ENCODE peak calls at places on chromosomes 16 and 17, in seven cellular contexts. I is spleen, G is psoas muscle, R is NCI-H1694, T is uterus, W is A549, X is AG08396. N is an unnamed sample.

GRCh38 chr16:79823644-79824043 is 223.1 kb upstream of the MAF start:
- DNase-seq in T (no peak), G (no peak), I (no peak), X (no peak), R (no peak), W (no peak), N (no peak)

GRCh38 chr17:57911834-57912673 is 43.2 kb downstream of the CUEDC1 start:
- DNase-seq in I (no peak), X (no peak), R (peak; percentile 94), W (no peak), T (peak; percentile 88), G (peak; percentile 86), N (no peak)

GRCh38 chr16:57409870-57410585 is 5.5 kb downstream of the CCL17 start:
- DNase-seq in I (no peak), G (no peak), W (no peak), T (no peak), R (no peak), X (no peak), N (no peak)

GRCh38 chr16:19265531-19265930 is 20.0 kb upstream of the CLEC19A start:
- DNase-seq in X (no peak), I (no peak), R (no peak), T (no peak), W (no peak), G (no peak), N (no peak)

GRCh38 chr16:166375-167116 is 768 bp downstream of the HBM start:
- DNase-seq in I (no peak), W (no peak), X (peak; percentile 14), G (no peak), T (no peak), R (no peak), N (no peak)

GRCh38 chr17:80558046-80558445 is 13.4 kb downstream of the RPTOR start:
- DNase-seq in X (no peak), I (no peak), W (no peak), R (no peak), G (no peak), T (no peak), N (no peak)

GRCh38 chr16:8099586-8099985 is 490.7 kb downstream of the TMEM114 start:
- DNase-seq in I (no peak), R (no peak), X (no peak), W (no peak), G (no peak), T (no peak), N (no peak)

GRCh38 chr16:9557713-9558112 is 466.3 kb downstream of the HAPSTR1 start:
- DNase-seq in W (no peak), T (no peak), X (no peak), I (no peak), G (no peak), R (no peak), N (no peak)

GRCh38 chr17:76246080-76247066 is 6.1 kb upstream of the RNF157 start:
- DNase-seq in R (no peak), G (no peak), I (no peak), X (no peak), T (no peak), W (no peak), N (peak; percentile 85)

GRCh38 chr17:57593739-57594462 is 151.2 kb downstream of the CCDC182 start:
- DNase-seq in G (no peak), X (no peak), T (no peak), W (no peak), R (no peak), I (no peak), N (no peak)

N was measured in GM06990.